ENCODE peak calls at places on chromosomes 6 and 20, in six cellular contexts. E is sigmoid colon, W is transverse colon, L is HepG2, F is K562, Q is GM12878. Z is an unnamed sample.
A peak's percentile ranks its signal among the peaks of the same experiment; 100 is the strongest.

GRCh38 chr6:44010411-44011349 is 116.6 kb downstream of the MRPL14 start:
- DNase-seq in L (no peak), F (no peak), E (peak; percentile 61), Q (no peak), W (no peak), Z (no peak)

GRCh38 chr6:36050305-36050704 is 22.7 kb downstream of the MAPK14 start:
- DNase-seq in F (no peak), L (no peak), Q (no peak), W (peak; percentile 18), E (no peak), Z (no peak)

GRCh38 chr20:4688342-4688741 is 33.4 kb upstream of the PRND start:
- DNase-seq in L (no peak), E (no peak), F (no peak), W (no peak), Q (no peak), Z (no peak)

GRCh38 chr20:33915726-33916331 is 77.9 kb upstream of the RALY start:
- DNase-seq in E (no peak), F (peak; percentile 82), L (peak; percentile 47), W (peak; percentile 64), Q (no peak), Z (peak; percentile 52)

GRCh38 chr6:99995916-99996315 is 1.9 kb upstream of the MCHR2 start:
- DNase-seq in L (no peak), Q (no peak), W (no peak), F (no peak), E (no peak), Z (no peak)

GRCh38 chr6:156795825-156796224 is 18.6 kb downstream of the ARID1B start:
- DNase-seq in Q (no peak), L (no peak), F (no peak), E (no peak), W (no peak), Z (no peak)

GRCh38 chr6:113437571-113437970 is 419.6 kb upstream of the MARCKS start:
- DNase-seq in E (no peak), F (no peak), W (no peak), Q (no peak), L (no peak), Z (no peak)

GRCh38 chr6:139925894-139926641 is 551.6 kb upstream of the CITED2 start:
- DNase-seq in W (no peak), E (no peak), L (peak; percentile 71), F (no peak), Q (no peak), Z (no peak)

GRCh38 chr6:44464527-44465310 is 77.2 kb downstream of the CDC5L start:
- DNase-seq in F (no peak), W (no peak), E (no peak), Q (no peak), L (peak; percentile 51), Z (no peak)

GRCh38 chr20:4548552-4548951 is 173.2 kb upstream of the PRND start:
- DNase-seq in Q (no peak), L (no peak), E (no peak), W (no peak), F (no peak), Z (no peak)

GRCh38 chr6:13407709-13408695 is 79.4 kb downstream of the GFOD1 start:
- DNase-seq in E (no peak), F (no peak), L (peak; percentile 100), W (no peak), Q (no peak), Z (peak; percentile 32)
- TF ChIP-seq EP300 in E (no peak), F (peak; percentile 73), L (peak; percentile 91), W (no peak), Q (no peak), Z (no peak)

GRCh38 chr6:90466191-90466940 is 120.5 kb downstream of the MAP3K7 start:
- DNase-seq in F (no peak), L (no peak), W (no peak), Q (no peak), E (no peak), Z (no peak)
- TF ChIP-seq POLR2AphosphoS5 in F (peak; percentile 56), L (no peak), W (no peak), Q (no peak), E (no peak), Z (no peak)

GRCh38 chr6:45813943-45814342 is 201.7 kb downstream of the CLIC5 start:
- DNase-seq in L (no peak), W (no peak), E (no peak), F (no peak), Q (no peak), Z (no peak)

GRCh38 chr6:45816674-45817297 is 198.9 kb downstream of the CLIC5 start:
- DNase-seq in W (no peak), F (no peak), L (no peak), Q (no peak), E (no peak), Z (no peak)

GRCh38 chr6:45808917-45809316 is 206.7 kb downstream of the CLIC5 start:
- DNase-seq in F (no peak), E (no peak), W (peak; percentile 42), Q (no peak), L (no peak), Z (no peak)

GRCh38 chr6:45814772-45815171 is 200.9 kb downstream of the CLIC5 start:
- DNase-seq in W (no peak), E (no peak), F (no peak), Q (no peak), L (no peak), Z (no peak)

DNA sequence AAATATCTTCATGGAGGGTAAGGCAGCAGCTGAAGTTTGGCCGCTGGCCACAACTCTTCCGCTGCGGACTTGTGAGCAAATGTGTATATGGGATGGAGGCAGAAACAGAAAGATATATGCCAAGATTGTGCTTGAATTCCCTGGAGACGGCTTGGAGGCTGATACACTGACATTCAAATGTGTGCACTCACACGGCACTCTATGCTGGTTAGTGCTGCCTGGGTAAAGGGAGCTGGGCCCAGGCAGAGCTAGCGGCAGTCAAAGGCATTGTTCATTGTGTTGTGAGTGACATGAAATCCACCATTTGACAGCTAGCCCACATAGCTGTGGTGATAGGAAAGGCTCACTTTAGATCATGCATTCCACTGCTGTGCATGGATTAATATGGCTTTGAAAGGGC is 202.7 kb downstream of the CLIC5 start:
- DNase-seq in L (no peak), F (no peak), E (no peak), Q (no peak), W (no peak), Z (no peak)
- TF ChIP-seq EP300 in L (no peak), F (no peak), E (no peak), Q (no peak), W (no peak), Z (no peak)

GRCh38 chr6:123575218-123575617 is 61.5 kb downstream of the TRDN start:
- DNase-seq in W (no peak), L (no peak), E (no peak), Q (no peak), F (no peak), Z (no peak)
- TF ChIP-seq POLR2AphosphoS5 in W (no peak), L (no peak), E (no peak), Q (no peak), F (no peak), Z (no peak)

DNA sequence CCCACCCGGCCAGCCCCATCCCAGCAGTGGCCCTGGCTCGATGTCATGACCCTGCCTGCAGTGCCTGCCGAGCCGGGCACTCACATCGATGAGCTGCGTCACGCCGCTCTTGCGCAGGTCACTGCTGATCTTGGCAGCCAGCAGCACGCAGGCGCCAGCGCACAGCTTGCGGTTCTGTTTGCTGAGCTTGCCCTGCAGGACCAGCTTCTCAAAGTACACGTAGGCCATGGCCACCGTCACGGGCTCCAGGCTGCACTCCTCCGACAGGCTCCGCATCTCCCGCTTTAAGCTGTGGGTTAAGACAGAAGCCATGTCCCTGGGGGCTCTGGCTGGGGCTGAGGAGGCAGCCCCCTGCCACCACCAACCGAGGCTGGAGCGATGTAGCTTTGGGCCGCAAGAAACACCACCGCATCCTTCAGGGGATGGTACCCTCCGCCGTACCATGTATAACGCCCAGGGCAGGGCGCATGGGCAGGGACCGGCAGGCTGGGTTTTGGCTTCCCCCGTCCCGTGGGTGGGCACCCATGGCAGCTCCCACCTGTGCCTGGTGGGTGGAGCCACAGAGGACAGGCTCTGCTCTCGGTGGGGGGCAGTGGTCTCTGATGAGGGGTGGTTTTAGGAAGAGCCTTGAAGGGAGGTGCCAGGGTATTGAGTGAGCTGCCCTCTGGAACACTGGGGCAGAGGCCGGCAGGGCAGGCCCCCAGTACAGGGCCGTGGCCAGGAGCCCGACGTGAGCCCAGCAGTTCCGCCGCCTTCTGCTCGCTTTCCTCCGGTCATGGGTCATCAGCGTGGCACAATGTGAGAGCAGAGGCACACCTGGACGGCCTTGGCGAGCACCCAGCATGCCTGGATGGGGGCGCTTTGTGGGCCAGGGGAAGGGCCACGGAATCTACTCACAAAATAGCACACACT is 4.5 kb downstream of the RPS21 start:
- DNase-seq in W (no peak), F (no peak), Q (no peak), L (no peak), E (no peak), Z (peak; percentile 64)
- TF ChIP-seq EP300 in W (no peak), F (no peak), Q (no peak), L (no peak), E (no peak), Z (no peak)

GRCh38 chr6:83429857-83430605 is 820 bp downstream of the ME1 start:
- DNase-seq in F (no peak), E (no peak), L (no peak), Q (no peak), W (peak; percentile 15), Z (peak; percentile 32)
- TF ChIP-seq POLR2AphosphoS5 in F (no peak), E (no peak), L (no peak), Q (no peak), W (no peak), Z (peak; percentile 42)

GRCh38 chr6:52931351-52931750 is 21.9 kb upstream of the GSTA3 start:
- DNase-seq in Q (no peak), W (no peak), E (no peak), L (no peak), F (no peak), Z (no peak)
- TF ChIP-seq EP300 in Q (no peak), W (no peak), E (no peak), L (no peak), F (no peak), Z (no peak)